ENCODE peak calls at places on chromosomes 1 and 21, in eight cellular contexts. D is HCT116, P is transverse colon, O is uterus, A is ovary, Z is adrenal gland, K is stomach, B is sigmoid colon. G is an unnamed sample.

GRCh38 chr1:214076341-214077035 is 88.7 kb downstream of the PROX1 start:
- DNase-seq in K (peak; percentile 78), A (peak; percentile 36), Z (peak; percentile 77), P (no peak), B (no peak), O (no peak), D (no peak), G (no peak)

GRCh38 chr21:45142469-45142868 is 68.1 kb downstream of the ADARB1 start:
- DNase-seq in B (peak; percentile 71), Z (peak; percentile 77), O (no peak), A (peak; percentile 60), K (no peak), P (no peak), D (no peak), G (no peak)

GRCh38 chr21:44948426-44949120 is 8.7 kb downstream of the SLX9 start:
- DNase-seq in K (no peak), A (no peak), Z (no peak), B (no peak), P (no peak), O (no peak), D (no peak), G (no peak)

GRCh38 chr1:24762133-24762676 is 17.0 kb downstream of the CLIC4 start:
- DNase-seq in K (no peak), O (no peak), Z (no peak), A (no peak), P (no peak), D (no peak), B (no peak), G (no peak)

GRCh38 chr1:246828818-246829217 is 102.9 kb downstream of the AHCTF1 start:
- DNase-seq in P (no peak), O (no peak), K (no peak), D (peak; percentile 12), Z (no peak), B (no peak), A (no peak), G (no peak)

GRCh38 chr1:34757386-34757785 is 2.2 kb upstream of the GJB4 start:
- DNase-seq in K (no peak), Z (no peak), D (no peak), B (no peak), P (no peak), O (no peak), A (no peak), G (no peak)

GRCh38 chr21:32062591-32063227 is 189.9 kb downstream of the HUNK start:
- DNase-seq in P (no peak), O (no peak), A (no peak), D (no peak), Z (no peak), B (no peak), K (no peak), G (no peak)

GRCh38 chr1:94349853-94350252 is 68.3 kb upstream of the ABCD3 start:
- DNase-seq in B (no peak), D (no peak), O (no peak), P (no peak), Z (no peak), A (no peak), K (no peak), G (no peak)

GRCh38 chr1:202117898-202118371 is 4.8 kb upstream of the GPR37L1 start:
- DNase-seq in K (no peak), B (no peak), D (no peak), A (no peak), P (peak; percentile 42), Z (no peak), O (no peak), G (no peak)

GRCh38 chr21:32018381-32018780 is 145.6 kb downstream of the HUNK start:
- DNase-seq in O (no peak), B (no peak), D (no peak), K (no peak), Z (no peak), A (no peak), P (no peak), G (no peak)

GRCh38 chr1:174812026-174812425 is 187.7 kb upstream of the CACYBP start:
- DNase-seq in Z (no peak), A (no peak), P (no peak), O (no peak), K (no peak), D (no peak), B (no peak), G (no peak)

GRCh38 chr1:161085165-161085564 is 4.2 kb downstream of the NECTIN4 start:
- DNase-seq in P (no peak), B (no peak), A (no peak), K (no peak), Z (no peak), D (no peak), O (no peak), G (no peak)

GRCh38 chr1:1665815-1666251 is 7.0 kb upstream of the CDK11B start:
- DNase-seq in A (no peak), O (no peak), B (peak; percentile 59), K (peak; percentile 26), Z (no peak), P (no peak), D (no peak), G (no peak)

GRCh38 chr1:26387447-26387846 is 14.9 kb upstream of the ZNF683 start:
- DNase-seq in O (no peak), K (no peak), B (no peak), P (peak; percentile 14), Z (no peak), A (no peak), D (peak; percentile 88), G (no peak)

GRCh38 chr1:202207292-202207691 is 13.7 kb downstream of the LGR6 start:
- DNase-seq in D (no peak), A (no peak), Z (no peak), K (no peak), O (no peak), B (no peak), P (no peak), G (no peak)

GRCh38 chr1:62720946-62721554 is 32.9 kb upstream of the DOCK7 start:
- DNase-seq in P (peak; percentile 51), A (no peak), K (no peak), Z (no peak), B (no peak), D (no peak), O (no peak), G (no peak)

GRCh38 chr1:234765181-234765580 is 155.2 kb upstream of the IRF2BP2 start:
- DNase-seq in O (no peak), Z (no peak), B (no peak), A (no peak), D (no peak), P (no peak), K (no peak), G (no peak)

GRCh38 chr1:234760303-234760723 is 150.3 kb upstream of the IRF2BP2 start:
- DNase-seq in A (no peak), O (no peak), P (no peak), Z (no peak), B (no peak), K (no peak), D (no peak), G (no peak)

GRCh38 chr1:234763361-234763760 is 153.4 kb upstream of the IRF2BP2 start:
- DNase-seq in B (peak; percentile 24), Z (no peak), A (no peak), D (no peak), K (no peak), P (no peak), O (no peak), G (no peak)

GRCh38 chr1:234765672-234766071 is 155.7 kb upstream of the IRF2BP2 start:
- DNase-seq in Z (no peak), P (no peak), A (no peak), O (peak; percentile 1), K (no peak), D (no peak), B (no peak), G (no peak)

GRCh38 chr1:234763910-234764309 is 153.9 kb upstream of the IRF2BP2 start:
- DNase-seq in D (no peak), A (no peak), K (no peak), O (no peak), P (no peak), B (peak; percentile 20), Z (no peak), G (no peak)
- H3K27ac ChIP-seq in D (no peak overlapping the region), A (no peak overlapping the region), K (no peak overlapping the region), O (no peak overlapping the region), P (no peak overlapping the region), B (no peak overlapping the region), Z (no peak overlapping the region), G (no peak overlapping the region)

GRCh38 chr21:33111577-33111976 is 41.6 kb downstream of the OLIG1 start:
- DNase-seq in P (no peak), A (no peak), O (no peak), D (no peak), K (no peak), B (no peak), Z (no peak), G (no peak)
- H3K36me3 ChIP-seq in P (no peaks in the 10 kb centered on the region), A (no peaks in the 10 kb centered on the region), O (no peaks in the 10 kb centered on the region), D (no peaks in the 10 kb centered on the region), K (no peaks in the 10 kb centered on the region), B (no peaks in the 10 kb centered on the region), Z (no peaks in the 10 kb centered on the region), G (no peaks in the 10 kb centered on the region)

DNA sequence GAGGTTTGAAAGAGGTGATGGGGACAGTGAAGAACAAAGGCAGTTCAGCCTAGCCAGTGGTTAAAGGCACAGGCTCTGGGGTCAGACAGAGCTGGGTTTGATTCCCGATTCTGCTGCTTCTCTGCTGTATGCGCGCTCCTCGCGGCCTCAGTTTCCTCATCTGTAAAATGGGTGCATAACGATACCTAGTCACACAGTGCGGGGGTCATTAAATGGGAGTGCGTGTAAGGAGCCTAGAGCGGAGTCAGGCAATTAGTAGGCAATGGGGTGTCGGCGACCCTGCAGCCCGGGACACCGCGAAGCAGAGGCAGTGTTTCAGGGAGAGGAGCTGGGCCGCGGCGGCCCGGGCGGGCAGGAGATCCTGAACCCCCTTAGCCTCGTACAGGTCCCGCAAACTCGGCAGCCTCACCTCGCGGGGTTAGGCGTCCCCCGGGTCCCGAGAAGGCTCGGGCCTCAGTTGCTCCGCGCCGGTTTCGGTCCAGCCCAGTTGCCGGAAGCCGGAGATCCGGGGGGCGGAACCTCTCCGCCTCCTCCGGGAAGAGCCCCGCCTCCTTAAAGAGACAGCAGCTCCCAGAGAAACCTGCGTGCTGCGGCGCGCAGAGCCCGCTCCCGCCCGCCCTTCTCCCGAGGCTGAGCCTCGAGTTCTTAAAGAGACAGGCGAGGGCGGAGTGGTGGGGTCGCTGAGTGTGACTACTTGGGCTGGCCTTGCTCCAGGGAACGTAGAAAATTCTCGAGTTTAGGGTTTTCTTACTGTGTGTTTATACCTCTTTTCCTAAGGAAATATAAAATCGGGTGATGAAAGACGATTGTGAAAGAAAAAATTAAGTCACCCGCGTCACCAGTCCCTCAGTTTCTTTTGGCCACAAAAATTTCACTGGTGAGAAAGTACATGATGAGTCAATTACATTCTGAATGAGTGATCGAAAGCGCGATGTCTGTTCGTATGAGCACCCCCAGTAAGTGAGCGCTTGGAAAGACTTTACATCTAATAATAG is at the start of gene YIPF1:
- DNase-seq in O (peak; percentile 88), K (peak; percentile 92), P (peak; percentile 93), Z (peak; percentile 90), D (peak; percentile 74), B (peak; percentile 95), A (peak; percentile 89), G (peak; percentile 56)
- TF ChIP-seq POLR2A in O (peak; percentile 47), K (no peak), P (peak; percentile 58), Z (peak; percentile 5), D (no peak), B (no peak), A (peak; percentile 71), G (peak; percentile 53)

DNA sequence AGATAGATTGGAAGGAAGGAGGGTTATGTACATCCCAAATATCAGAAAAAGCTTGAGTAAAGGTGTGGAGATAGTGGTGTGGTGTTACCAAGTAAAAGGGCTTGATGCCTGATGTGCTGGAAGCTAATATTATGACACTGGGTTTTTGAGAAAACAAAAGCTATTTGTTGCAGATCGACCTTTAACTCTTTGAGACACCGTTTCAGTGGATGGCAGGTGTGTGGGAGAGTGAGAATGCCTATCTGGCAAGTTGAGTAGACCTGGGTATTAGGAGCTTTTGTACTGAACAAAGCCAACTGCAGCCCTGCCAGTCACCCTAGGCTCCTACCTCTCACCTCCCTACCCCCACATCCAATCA is 1.4 kb downstream of the MMACHC start:
- DNase-seq in P (no peak), D (no peak), A (no peak), O (no peak), K (no peak), B (no peak), Z (no peak), G (no peak)
- H3K27ac ChIP-seq in P (peak overlapping the region; percentile 81), D (no peak overlapping the region), A (no peak overlapping the region), O (no peak overlapping the region), K (no peak overlapping the region), B (no peak overlapping the region), Z (no peak overlapping the region), G (no peak overlapping the region)